ENCODE peak calls at places on chromosomes 12 and 14, in four cellular contexts. N is NCI-H748 treated with DMSO at 0.1 percent for 48 hours; J is activated CD8-positive, alpha-beta memory T cell treated with anti-CD3 and anti-CD28 coated beads, Interleukin-2, amount 50 U/mL, for 4 hours; Y is iPS-NIHi11. K is an unnamed sample.

GRCh38 chr12:45669762-45670161 is 59.7 kb upstream of the ARID2 start:
- DNase-seq in N (no peak), J (no peak), Y (no peak), K (no peak)

GRCh38 chr12:94875525-94875924 is 128.0 kb downstream of the NDUFA12 start:
- DNase-seq in N (peak; percentile 51), J (no peak), Y (peak; percentile 48), K (no peak)

GRCh38 chr14:68552075-68552474 is 240.8 kb downstream of the ZFP36L1 start:
- DNase-seq in N (no peak), J (no peak), Y (no peak), K (no peak)

GRCh38 chr12:87801860-87802720 is 227.1 kb downstream of the C12orf50 start:
- DNase-seq in N (no peak), J (no peak), Y (no peak), K (no peak)

GRCh38 chr12:93886533-93887511 is 209.6 kb downstream of the CRADD start:
- DNase-seq in N (no peak), J (no peak), Y (no peak), K (peak; percentile 88)

GRCh38 chr14:61505815-61506809 is 184.7 kb downstream of the PRKCH start:
- DNase-seq in N (no peak), J (no peak), Y (no peak), K (no peak)

GRCh38 chr14:99141236-99141635 is 130.8 kb downstream of the BCL11B start:
- DNase-seq in N (no peak), J (no peak), Y (no peak), K (no peak)

GRCh38 chr14:103542545-103543088 is 13.6 kb downstream of the TRMT61A start:
- DNase-seq in N (no peak), J (no peak), Y (peak; percentile 91), K (no peak)

GRCh38 chr12:65968359-65968758 is 144.1 kb downstream of the HMGA2 start:
- DNase-seq in N (no peak), J (no peak), Y (no peak), K (no peak)

K was measured in retinal pigment epithelial cell.